ENCODE peak calls at places on chromosomes 5 and 9, in ten cellular contexts. I is CD4-positive, alpha-beta T cell; S is pons; R is neural progenitor cell; U is endodermal cell; C is aorta; H is posterior cingulate gyrus; M is effector CD8-positive, alpha-beta T cell; B is RCC 7860; E is kidney epithelial cell. V is an unnamed sample.

GRCh38 chr9:88746744-88747398 is 211.9 kb downstream of the NXNL2 start:
- DNase-seq in I (no peak), S (no peak), R (peak), U (peak), C (no peak), H (no peak), M (no peak), B (no peak), E (no peak), V (peak)

GRCh38 chr5:31161772-31162171 is 31.7 kb upstream of the CDH6 start:
- DNase-seq in I (no peak), S (no peak), R (peak), U (no peak), C (no peak), H (no peak), M (no peak), B (no peak), E (no peak), V (peak)

GRCh38 chr5:172910828-172911627 is 48.2 kb upstream of the RPL26L1 start:
- DNase-seq in I (no peak), S (no peak), R (peak), U (peak), C (peak), H (peak), M (no peak), B (peak), E (no peak), V (peak)

GRCh38 chr5:128015978-128016377 is 67.6 kb upstream of the SLC12A2 start:
- DNase-seq in I (no peak), S (no peak), R (no peak), U (no peak), C (no peak), H (no peak), M (no peak), B (no peak), E (no peak), V (no peak)

GRCh38 chr5:107781451-107781850 is 110.7 kb upstream of the EFNA5 start:
- DNase-seq in I (no peak), S (no peak), R (no peak), U (no peak), C (no peak), H (no peak), M (no peak), B (no peak), E (no peak), V (peak)

GRCh38 chr5:172913117-172913850 is 45.9 kb upstream of the RPL26L1 start:
- DNase-seq in I (no peak), S (no peak), R (no peak), U (no peak), C (no peak), H (no peak), M (no peak), B (no peak), E (no peak), V (no peak)

GRCh38 chr9:75152416-75152815 is 64.1 kb downstream of the OSTF1 start:
- DNase-seq in I (peak), S (no peak), R (no peak), U (no peak), C (no peak), H (no peak), M (no peak), B (no peak), E (no peak), V (no peak)

GRCh38 chr5:127962491-127962890 is 121.1 kb upstream of the SLC12A2 start:
- DNase-seq in I (no peak), S (no peak), R (no peak), U (no peak), C (no peak), H (no peak), M (no peak), B (no peak), E (no peak), V (no peak)

GRCh38 chr5:126007841-126008240 is 415.4 kb upstream of the GRAMD2B start:
- DNase-seq in I (no peak), S (no peak), R (no peak), U (no peak), C (no peak), H (no peak), M (no peak), B (no peak), E (no peak), V (peak)

GRCh38 chr5:170219615-170220014 is 13.2 kb upstream of the C5orf58 start:
- DNase-seq in I (no peak), S (no peak), R (no peak), U (no peak), C (no peak), H (no peak), M (no peak), B (peak), E (peak), V (peak)

GRCh38 chr9:129570450-129571297 is 50.2 kb downstream of the C9orf50 start:
- DNase-seq in I (no peak), S (peak), R (peak), U (peak), C (peak), H (peak), M (no peak), B (peak), E (no peak), V (peak)

GRCh38 chr5:44875661-44876250 is 67.0 kb downstream of the MRPS30 start:
- DNase-seq in I (no peak), S (no peak), R (no peak), U (no peak), C (no peak), H (no peak), M (no peak), B (peak), E (peak), V (peak)

GRCh38 chr5:173689171-173689676 is 72.8 kb upstream of the BOD1 start:
- DNase-seq in I (no peak), S (peak), R (peak), U (peak), C (no peak), H (no peak), M (no peak), B (peak), E (peak), V (peak)